ENCODE peak calls at places on chromosomes 7 and 10, in five cellular contexts. One of them, this sample, is unnamed.

GRCh38 chr7:97372882-97373281 is 255.4 kb downstream of the SDHAF3 start:
- DNase-seq in HL-60: no peak
- DNase-seq in brain microvascular endothelial cell: no peak
- DNase-seq in WERI-Rb-1: no peak
- DNase-seq in gastrocnemius medialis: no peak
- DNase-seq in this sample: no peak

GRCh38 chr10:44069573-44069972 is 315.3 kb downstream of the CXCL12 start:
- DNase-seq in HL-60: no peak
- DNase-seq in brain microvascular endothelial cell: no peak
- DNase-seq in WERI-Rb-1: no peak
- DNase-seq in gastrocnemius medialis: no peak
- DNase-seq in this sample: no peak

GRCh38 chr10:68153473-68154210 is 44.4 kb downstream of the MYPN start:
- DNase-seq in HL-60: no peak
- DNase-seq in brain microvascular endothelial cell: peak
- DNase-seq in WERI-Rb-1: no peak
- DNase-seq in gastrocnemius medialis: peak
- DNase-seq in this sample: peak

GRCh38 chr10:44010873-44011602 is 362.4 kb upstream of the ZNF32 start:
- DNase-seq in HL-60: no peak
- DNase-seq in brain microvascular endothelial cell: no peak
- DNase-seq in WERI-Rb-1: no peak
- DNase-seq in gastrocnemius medialis: no peak
- DNase-seq in this sample: no peak

GRCh38 chr7:25098096-25099046 is 26.7 kb downstream of the CYCS start:
- DNase-seq in HL-60: peak
- DNase-seq in brain microvascular endothelial cell: peak
- DNase-seq in WERI-Rb-1: peak
- DNase-seq in gastrocnemius medialis: peak
- DNase-seq in this sample: peak

GRCh38 chr7:90472805-90473540 is 3.5 kb downstream of the PTTG1IP2 start:
- DNase-seq in HL-60: no peak
- DNase-seq in brain microvascular endothelial cell: no peak
- DNase-seq in WERI-Rb-1: no peak
- DNase-seq in gastrocnemius medialis: no peak
- DNase-seq in this sample: no peak

GRCh38 chr7:92246363-92247101 is 758 bp downstream of the ANKIB1 start:
- DNase-seq in HL-60: peak
- DNase-seq in brain microvascular endothelial cell: no peak
- DNase-seq in WERI-Rb-1: peak
- DNase-seq in gastrocnemius medialis: no peak
- DNase-seq in this sample: no peak

GRCh38 chr7:159067870-159068787 is 76.5 kb downstream of the VIPR2 start:
- DNase-seq in HL-60: peak
- DNase-seq in brain microvascular endothelial cell: peak
- DNase-seq in WERI-Rb-1: no peak
- DNase-seq in gastrocnemius medialis: peak
- DNase-seq in this sample: no peak

GRCh38 chr10:101047961-101048892 is 13.6 kb upstream of the KAZALD1 start:
- DNase-seq in HL-60: no peak
- DNase-seq in brain microvascular endothelial cell: no peak
- DNase-seq in WERI-Rb-1: no peak
- DNase-seq in gastrocnemius medialis: no peak
- DNase-seq in this sample: no peak

GRCh38 chr7:146131701-146132100 is 15.1 kb downstream of the CNTNAP2 start:
- DNase-seq in HL-60: no peak
- DNase-seq in brain microvascular endothelial cell: no peak
- DNase-seq in WERI-Rb-1: no peak
- DNase-seq in gastrocnemius medialis: no peak
- DNase-seq in this sample: no peak

GRCh38 chr10:42975005-42975493 is 101.8 kb upstream of the RET start:
- DNase-seq in HL-60: peak
- DNase-seq in brain microvascular endothelial cell: no peak
- DNase-seq in WERI-Rb-1: no peak
- DNase-seq in gastrocnemius medialis: peak
- DNase-seq in this sample: no peak

GRCh38 chr10:61187601-61188000 is 243.6 kb upstream of the RHOBTB1 start:
- DNase-seq in HL-60: no peak
- DNase-seq in brain microvascular endothelial cell: no peak
- DNase-seq in WERI-Rb-1: no peak
- DNase-seq in gastrocnemius medialis: no peak
- DNase-seq in this sample: no peak

GRCh38 chr7:21377545-21377944 is 50.3 kb upstream of the SP4 start:
- DNase-seq in HL-60: no peak
- DNase-seq in brain microvascular endothelial cell: no peak
- DNase-seq in WERI-Rb-1: no peak
- DNase-seq in gastrocnemius medialis: no peak
- DNase-seq in this sample: no peak

GRCh38 chr7:43954524-43955228 is 28.4 kb downstream of the UBE2D4 start:
- DNase-seq in HL-60: peak
- DNase-seq in brain microvascular endothelial cell: peak
- DNase-seq in WERI-Rb-1: peak
- DNase-seq in gastrocnemius medialis: no peak
- DNase-seq in this sample: peak
- TF ChIP-seq CTCF in HL-60: peak
- TF ChIP-seq CTCF in brain microvascular endothelial cell: peak
- TF ChIP-seq CTCF in WERI-Rb-1: peak
- TF ChIP-seq CTCF in gastrocnemius medialis: no peak
- TF ChIP-seq CTCF in this sample: peak

DNA sequence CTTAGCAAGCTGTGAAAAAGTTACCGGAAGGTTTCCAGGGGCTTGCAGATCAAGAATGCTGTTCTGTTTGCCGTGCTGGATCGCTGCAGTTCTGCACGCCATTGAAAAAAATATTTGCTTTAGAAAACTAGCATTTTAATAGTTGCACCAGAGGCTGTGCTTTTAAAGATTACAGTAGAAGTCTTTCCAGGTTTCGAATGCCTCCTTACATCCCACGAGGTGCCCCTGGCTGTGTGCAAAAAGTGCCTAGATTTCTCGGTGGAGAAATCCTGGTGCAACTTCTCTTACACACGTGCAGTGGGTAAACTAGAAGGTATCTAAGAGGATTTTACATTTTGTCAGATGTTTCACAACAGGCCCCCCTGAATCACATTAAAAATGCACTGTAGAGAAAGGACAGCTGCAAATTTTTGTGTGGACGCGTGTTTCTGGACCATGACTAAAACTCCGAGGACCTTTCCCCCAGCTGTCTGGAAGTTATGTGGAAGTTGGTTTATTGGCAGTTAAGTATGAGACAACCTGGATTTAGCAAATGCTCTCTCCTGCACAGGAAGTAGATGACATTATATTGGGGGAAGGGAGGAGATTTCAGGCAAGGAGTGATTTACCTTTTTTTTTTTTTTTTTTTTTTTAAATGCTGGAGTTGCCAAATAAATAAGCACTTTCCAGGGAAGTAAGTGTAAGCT is 5.8 kb downstream of the TCF7L2 start:
- DNase-seq in HL-60: peak
- DNase-seq in brain microvascular endothelial cell: peak
- DNase-seq in WERI-Rb-1: no peak
- DNase-seq in gastrocnemius medialis: no peak
- DNase-seq in this sample: peak
- H3K27ac ChIP-seq in HL-60: peak
- H3K27ac ChIP-seq in brain microvascular endothelial cell: peak
- H3K27ac ChIP-seq in WERI-Rb-1: no peak
- H3K27ac ChIP-seq in gastrocnemius medialis: peak
- H3K27ac ChIP-seq in this sample: peak

GRCh38 chr7:151125835-151126481 is 39.7 kb downstream of the AGAP3 start:
- DNase-seq in HL-60: no peak
- DNase-seq in brain microvascular endothelial cell: no peak
- DNase-seq in WERI-Rb-1: no peak
- DNase-seq in gastrocnemius medialis: no peak
- DNase-seq in this sample: no peak

GRCh38 chr7:151125459-151125834 is 39.2 kb downstream of the AGAP3 start:
- DNase-seq in HL-60: no peak
- DNase-seq in brain microvascular endothelial cell: no peak
- DNase-seq in WERI-Rb-1: no peak
- DNase-seq in gastrocnemius medialis: no peak
- DNase-seq in this sample: no peak

GRCh38 chr7:151124205-151124880 is 38.1 kb downstream of the AGAP3 start:
- DNase-seq in HL-60: no peak
- DNase-seq in brain microvascular endothelial cell: no peak
- DNase-seq in WERI-Rb-1: no peak
- DNase-seq in gastrocnemius medialis: no peak
- DNase-seq in this sample: no peak

GRCh38 chr7:151123485-151124204 is 37.4 kb downstream of the AGAP3 start:
- DNase-seq in HL-60: peak
- DNase-seq in brain microvascular endothelial cell: peak
- DNase-seq in WERI-Rb-1: peak
- DNase-seq in gastrocnemius medialis: peak
- DNase-seq in this sample: peak

GRCh38 chr7:151124899-151125399 is 38.7 kb downstream of the AGAP3 start:
- DNase-seq in HL-60: no peak
- DNase-seq in brain microvascular endothelial cell: no peak
- DNase-seq in WERI-Rb-1: no peak
- DNase-seq in gastrocnemius medialis: no peak
- DNase-seq in this sample: no peak
- H3K4me3 ChIP-seq in HL-60: no peak
- H3K4me3 ChIP-seq in brain microvascular endothelial cell: no peak
- H3K4me3 ChIP-seq in WERI-Rb-1: no peak
- H3K4me3 ChIP-seq in gastrocnemius medialis: peak
- H3K4me3 ChIP-seq in this sample: no peak

DNA sequence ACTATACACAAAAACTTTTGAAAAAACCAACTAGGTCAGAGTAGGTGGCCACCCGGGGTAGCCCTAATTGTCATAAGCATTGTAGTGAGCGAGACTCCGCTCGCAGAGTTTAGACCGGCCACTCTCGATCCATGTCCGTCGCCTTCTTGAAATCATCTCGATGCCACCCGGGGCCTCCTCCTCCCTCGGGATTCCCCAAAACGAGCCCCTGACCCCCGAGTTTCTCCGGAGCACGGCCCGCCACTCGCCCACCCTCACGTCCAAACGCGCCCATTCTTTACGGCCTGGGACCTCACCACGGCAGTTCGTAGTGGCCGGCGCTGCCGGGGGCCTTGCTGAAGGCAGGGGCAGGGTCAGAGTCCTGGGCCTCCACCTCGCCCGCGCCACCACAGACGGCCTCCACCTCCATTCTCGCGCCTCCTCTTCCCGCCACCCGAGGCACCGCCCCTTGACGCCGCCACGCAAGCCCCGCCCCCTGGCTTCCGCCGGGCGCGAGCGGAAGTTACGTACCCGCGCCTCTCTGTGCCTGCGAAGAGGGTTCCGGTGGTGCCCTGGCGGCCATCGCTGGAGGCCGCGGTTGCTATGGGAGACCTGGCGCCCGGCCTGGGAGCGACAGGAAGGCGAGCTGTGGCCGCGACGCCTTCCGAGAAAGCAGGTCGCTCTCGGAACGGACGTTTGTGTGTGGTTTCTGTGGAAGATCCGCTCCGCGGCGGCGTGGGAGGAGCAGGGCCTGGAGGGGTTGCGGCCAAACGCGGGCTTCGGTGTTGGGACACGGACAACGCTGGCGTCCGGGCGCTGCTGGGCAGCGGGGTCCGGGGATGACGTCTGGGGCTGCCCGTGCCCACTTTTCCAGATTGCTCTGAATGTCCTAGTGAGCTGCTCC is at the start of gene RFC2:
- DNase-seq in HL-60: peak
- DNase-seq in brain microvascular endothelial cell: peak
- DNase-seq in WERI-Rb-1: peak
- DNase-seq in gastrocnemius medialis: peak
- DNase-seq in this sample: peak
- TF ChIP-seq CTCF in HL-60: no peak
- TF ChIP-seq CTCF in brain microvascular endothelial cell: peak
- TF ChIP-seq CTCF in WERI-Rb-1: peak
- TF ChIP-seq CTCF in gastrocnemius medialis: peak
- TF ChIP-seq CTCF in this sample: peak

GRCh38 chr7:73994761-73995160 is 33.2 kb upstream of the ELN start:
- DNase-seq in HL-60: no peak
- DNase-seq in brain microvascular endothelial cell: no peak
- DNase-seq in WERI-Rb-1: no peak
- DNase-seq in gastrocnemius medialis: no peak
- DNase-seq in this sample: no peak

GRCh38 chr7:73995821-73996511 is 32.0 kb upstream of the ELN start:
- DNase-seq in HL-60: no peak
- DNase-seq in brain microvascular endothelial cell: no peak
- DNase-seq in WERI-Rb-1: no peak
- DNase-seq in gastrocnemius medialis: no peak
- DNase-seq in this sample: no peak

GRCh38 chr7:73992104-73992562 is 35.8 kb upstream of the ELN start:
- DNase-seq in HL-60: no peak
- DNase-seq in brain microvascular endothelial cell: peak
- DNase-seq in WERI-Rb-1: no peak
- DNase-seq in gastrocnemius medialis: no peak
- DNase-seq in this sample: peak

GRCh38 chr7:73994023-73994422 is 34.0 kb upstream of the ELN start:
- DNase-seq in HL-60: no peak
- DNase-seq in brain microvascular endothelial cell: no peak
- DNase-seq in WERI-Rb-1: no peak
- DNase-seq in gastrocnemius medialis: no peak
- DNase-seq in this sample: no peak

GRCh38 chr7:73995330-73995729 is 32.6 kb upstream of the ELN start:
- DNase-seq in HL-60: no peak
- DNase-seq in brain microvascular endothelial cell: peak
- DNase-seq in WERI-Rb-1: no peak
- DNase-seq in gastrocnemius medialis: no peak
- DNase-seq in this sample: peak
- H3K27ac ChIP-seq in HL-60: no peak
- H3K27ac ChIP-seq in brain microvascular endothelial cell: no peak
- H3K27ac ChIP-seq in WERI-Rb-1: no peak
- H3K27ac ChIP-seq in gastrocnemius medialis: no peak
- H3K27ac ChIP-seq in this sample: peak

GRCh38 chr7:156577645-156578577 is 62.7 kb upstream of the RNF32 start:
- DNase-seq in HL-60: no peak
- DNase-seq in brain microvascular endothelial cell: no peak
- DNase-seq in WERI-Rb-1: no peak
- DNase-seq in gastrocnemius medialis: no peak
- DNase-seq in this sample: no peak

GRCh38 chr7:156580036-156580435 is 60.5 kb upstream of the RNF32 start:
- DNase-seq in HL-60: no peak
- DNase-seq in brain microvascular endothelial cell: no peak
- DNase-seq in WERI-Rb-1: no peak
- DNase-seq in gastrocnemius medialis: no peak
- DNase-seq in this sample: no peak

GRCh38 chr7:156578978-156579430 is 61.6 kb upstream of the RNF32 start:
- DNase-seq in HL-60: no peak
- DNase-seq in brain microvascular endothelial cell: no peak
- DNase-seq in WERI-Rb-1: no peak
- DNase-seq in gastrocnemius medialis: no peak
- DNase-seq in this sample: no peak

GRCh38 chr7:156579566-156579965 is 61.0 kb upstream of the RNF32 start:
- DNase-seq in HL-60: no peak
- DNase-seq in brain microvascular endothelial cell: no peak
- DNase-seq in WERI-Rb-1: no peak
- DNase-seq in gastrocnemius medialis: no peak
- DNase-seq in this sample: no peak

DNA sequence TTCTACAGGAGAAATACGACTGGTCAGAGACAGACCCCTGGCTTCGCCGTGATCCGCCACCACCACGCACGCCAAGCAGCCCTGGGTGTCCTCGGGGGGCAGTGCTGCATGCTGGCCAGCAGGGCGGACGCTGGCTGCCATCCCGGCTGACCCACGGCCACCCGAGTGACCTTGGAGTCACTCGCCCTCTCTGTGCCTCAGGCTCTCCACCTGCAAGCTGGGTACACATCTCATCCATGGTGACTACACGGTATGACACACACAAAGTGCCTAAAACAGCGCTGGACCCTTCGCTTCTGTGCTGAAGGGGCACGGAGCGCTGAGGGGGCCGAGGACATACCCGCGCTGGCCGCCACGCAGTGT is 62.0 kb upstream of the RNF32 start:
- DNase-seq in HL-60: no peak
- DNase-seq in brain microvascular endothelial cell: no peak
- DNase-seq in WERI-Rb-1: no peak
- DNase-seq in gastrocnemius medialis: no peak
- DNase-seq in this sample: no peak
- H3K4me3 ChIP-seq in HL-60: no peak
- H3K4me3 ChIP-seq in brain microvascular endothelial cell: no peak
- H3K4me3 ChIP-seq in WERI-Rb-1: no peak
- H3K4me3 ChIP-seq in gastrocnemius medialis: no peak
- H3K4me3 ChIP-seq in this sample: no peak

This sample was measured in AG04450.